ENCODE peak calls at places on chromosomes 13 and 19, in seven cellular contexts. One of them, this sample, is unnamed.

GRCh38 chr19:34298891-34299510 is 44.6 kb downstream of the GARRE1 start:
- DNase-seq in NCI-H1092 treated with DMSO at 0.1 percent for 48 hours: no peak
- DNase-seq in AG09319: no peak
- DNase-seq in right cardiac atrium: no peak
- DNase-seq in body of pancreas: no peak
- DNase-seq in central memory CD4-positive, alpha-beta T cell: no peak
- DNase-seq in activated T-helper 1 cell treated with anti-CD3 and anti-CD28 coated beads, Interleukin-12 subunit alpha, Interleukin-12 subunit beta, Interleukin-2, Interleukin-4 antibody, amounts not matched to agents 30 ng/mL and 10 ng/mL and 1 ng/mL, durations not matched to agents 14 hours and 24 hours and 36 hours: no peak
- DNase-seq in this sample: no peak

GRCh38 chr19:19034204-19034624 is 811 bp downstream of the ARMC6 start:
- DNase-seq in NCI-H1092 treated with DMSO at 0.1 percent for 48 hours: peak
- DNase-seq in AG09319: no peak
- DNase-seq in right cardiac atrium: no peak
- DNase-seq in body of pancreas: peak
- DNase-seq in central memory CD4-positive, alpha-beta T cell: peak
- DNase-seq in activated T-helper 1 cell treated with anti-CD3 and anti-CD28 coated beads, Interleukin-12 subunit alpha, Interleukin-12 subunit beta, Interleukin-2, Interleukin-4 antibody, amounts not matched to agents 30 ng/mL and 10 ng/mL and 1 ng/mL, durations not matched to agents 14 hours and 24 hours and 36 hours: peak
- DNase-seq in this sample: peak

GRCh38 chr13:93375491-93375890 is 148.9 kb downstream of the GPC6 start:
- DNase-seq in NCI-H1092 treated with DMSO at 0.1 percent for 48 hours: no peak
- DNase-seq in AG09319: no peak
- DNase-seq in right cardiac atrium: no peak
- DNase-seq in body of pancreas: no peak
- DNase-seq in central memory CD4-positive, alpha-beta T cell: no peak
- DNase-seq in activated T-helper 1 cell treated with anti-CD3 and anti-CD28 coated beads, Interleukin-12 subunit alpha, Interleukin-12 subunit beta, Interleukin-2, Interleukin-4 antibody, amounts not matched to agents 30 ng/mL and 10 ng/mL and 1 ng/mL, durations not matched to agents 14 hours and 24 hours and 36 hours: no peak
- DNase-seq in this sample: no peak

GRCh38 chr19:48900477-48901452 is 653 bp downstream of the NUCB1 start:
- DNase-seq in NCI-H1092 treated with DMSO at 0.1 percent for 48 hours: no peak
- DNase-seq in AG09319: no peak
- DNase-seq in right cardiac atrium: peak
- DNase-seq in body of pancreas: no peak
- DNase-seq in central memory CD4-positive, alpha-beta T cell: peak
- DNase-seq in activated T-helper 1 cell treated with anti-CD3 and anti-CD28 coated beads, Interleukin-12 subunit alpha, Interleukin-12 subunit beta, Interleukin-2, Interleukin-4 antibody, amounts not matched to agents 30 ng/mL and 10 ng/mL and 1 ng/mL, durations not matched to agents 14 hours and 24 hours and 36 hours: no peak
- DNase-seq in this sample: no peak

GRCh38 chr19:54035215-54036178 is 28.2 kb downstream of the VSTM1 start:
- DNase-seq in NCI-H1092 treated with DMSO at 0.1 percent for 48 hours: no peak
- DNase-seq in AG09319: peak
- DNase-seq in right cardiac atrium: no peak
- DNase-seq in body of pancreas: no peak
- DNase-seq in central memory CD4-positive, alpha-beta T cell: no peak
- DNase-seq in activated T-helper 1 cell treated with anti-CD3 and anti-CD28 coated beads, Interleukin-12 subunit alpha, Interleukin-12 subunit beta, Interleukin-2, Interleukin-4 antibody, amounts not matched to agents 30 ng/mL and 10 ng/mL and 1 ng/mL, durations not matched to agents 14 hours and 24 hours and 36 hours: no peak
- DNase-seq in this sample: no peak

GRCh38 chr13:40564342-40564997 is 102.0 kb downstream of the FOXO1 start:
- DNase-seq in NCI-H1092 treated with DMSO at 0.1 percent for 48 hours: no peak
- DNase-seq in AG09319: no peak
- DNase-seq in right cardiac atrium: no peak
- DNase-seq in body of pancreas: no peak
- DNase-seq in central memory CD4-positive, alpha-beta T cell: no peak
- DNase-seq in activated T-helper 1 cell treated with anti-CD3 and anti-CD28 coated beads, Interleukin-12 subunit alpha, Interleukin-12 subunit beta, Interleukin-2, Interleukin-4 antibody, amounts not matched to agents 30 ng/mL and 10 ng/mL and 1 ng/mL, durations not matched to agents 14 hours and 24 hours and 36 hours: no peak
- DNase-seq in this sample: no peak

GRCh38 chr13:38657191-38657590 is 29.7 kb upstream of the FREM2 start:
- DNase-seq in NCI-H1092 treated with DMSO at 0.1 percent for 48 hours: no peak
- DNase-seq in AG09319: no peak
- DNase-seq in right cardiac atrium: no peak
- DNase-seq in body of pancreas: no peak
- DNase-seq in central memory CD4-positive, alpha-beta T cell: no peak
- DNase-seq in activated T-helper 1 cell treated with anti-CD3 and anti-CD28 coated beads, Interleukin-12 subunit alpha, Interleukin-12 subunit beta, Interleukin-2, Interleukin-4 antibody, amounts not matched to agents 30 ng/mL and 10 ng/mL and 1 ng/mL, durations not matched to agents 14 hours and 24 hours and 36 hours: no peak
- DNase-seq in this sample: no peak

GRCh38 chr19:19524053-19524452 is 4.7 kb upstream of the YJEFN3 start:
- DNase-seq in NCI-H1092 treated with DMSO at 0.1 percent for 48 hours: no peak
- DNase-seq in AG09319: no peak
- DNase-seq in right cardiac atrium: no peak
- DNase-seq in body of pancreas: no peak
- DNase-seq in central memory CD4-positive, alpha-beta T cell: no peak
- DNase-seq in activated T-helper 1 cell treated with anti-CD3 and anti-CD28 coated beads, Interleukin-12 subunit alpha, Interleukin-12 subunit beta, Interleukin-2, Interleukin-4 antibody, amounts not matched to agents 30 ng/mL and 10 ng/mL and 1 ng/mL, durations not matched to agents 14 hours and 24 hours and 36 hours: no peak
- DNase-seq in this sample: no peak

GRCh38 chr19:32802840-32803239 is 66.7 kb downstream of the SLC7A9 start:
- DNase-seq in NCI-H1092 treated with DMSO at 0.1 percent for 48 hours: no peak
- DNase-seq in AG09319: no peak
- DNase-seq in right cardiac atrium: no peak
- DNase-seq in body of pancreas: no peak
- DNase-seq in central memory CD4-positive, alpha-beta T cell: no peak
- DNase-seq in activated T-helper 1 cell treated with anti-CD3 and anti-CD28 coated beads, Interleukin-12 subunit alpha, Interleukin-12 subunit beta, Interleukin-2, Interleukin-4 antibody, amounts not matched to agents 30 ng/mL and 10 ng/mL and 1 ng/mL, durations not matched to agents 14 hours and 24 hours and 36 hours: no peak
- DNase-seq in this sample: no peak

This sample was measured in NCI-H1105 treated with DMSO at 0.1 percent for 48 hours.